ENCODE peak calls at places on chromosomes 13 and 19, in six cellular contexts. One of them, this sample, is unnamed.

GRCh38 chr19:13817615-13818371 is 22.6 kb downstream of the ZSWIM4 start:
- DNase-seq in H1: peak
- DNase-seq in GM12878: no peak
- DNase-seq in SK-N-SH: no peak
- DNase-seq in K562: peak
- DNase-seq in HepG2: no peak
- DNase-seq in this sample: no peak

GRCh38 chr19:47035127-47035494 is 13.3 kb downstream of the TMEM160 start:
- DNase-seq in H1: no peak
- DNase-seq in GM12878: no peak
- DNase-seq in SK-N-SH: peak
- DNase-seq in K562: peak
- DNase-seq in HepG2: no peak
- DNase-seq in this sample: no peak

GRCh38 chr13:27339299-27339698 is 68.7 kb downstream of the RASL11A start:
- DNase-seq in H1: peak
- DNase-seq in GM12878: no peak
- DNase-seq in SK-N-SH: peak
- DNase-seq in K562: peak
- DNase-seq in HepG2: peak
- DNase-seq in this sample: peak

GRCh38 chr13:114010401-114011101 is 36.7 kb upstream of the C13orf46 start:
- DNase-seq in H1: no peak
- DNase-seq in GM12878: no peak
- DNase-seq in SK-N-SH: peak
- DNase-seq in K562: no peak
- DNase-seq in HepG2: no peak
- DNase-seq in this sample: no peak

GRCh38 chr13:75417647-75418046 is 64.3 kb downstream of the TBC1D4 start:
- DNase-seq in H1: no peak
- DNase-seq in GM12878: no peak
- DNase-seq in SK-N-SH: no peak
- DNase-seq in K562: no peak
- DNase-seq in HepG2: no peak
- DNase-seq in this sample: no peak

GRCh38 chr13:32824061-32824460 is 192.2 kb upstream of the KL start:
- DNase-seq in H1: no peak
- DNase-seq in GM12878: no peak
- DNase-seq in SK-N-SH: no peak
- DNase-seq in K562: no peak
- DNase-seq in HepG2: no peak
- DNase-seq in this sample: no peak

GRCh38 chr19:51784922-51785690 is 9.9 kb upstream of the FPR3 start:
- DNase-seq in H1: no peak
- DNase-seq in GM12878: peak
- DNase-seq in SK-N-SH: no peak
- DNase-seq in K562: no peak
- DNase-seq in HepG2: no peak
- DNase-seq in this sample: no peak

GRCh38 chr19:58475714-58476497 is at the start of gene ZNF446:
- DNase-seq in H1: peak
- DNase-seq in GM12878: peak
- DNase-seq in SK-N-SH: peak
- DNase-seq in K562: peak
- DNase-seq in HepG2: peak
- DNase-seq in this sample: peak

GRCh38 chr19:46976845-46977320 is 42.8 kb upstream of the NPAS1 start:
- DNase-seq in H1: no peak
- DNase-seq in GM12878: no peak
- DNase-seq in SK-N-SH: peak
- DNase-seq in K562: peak
- DNase-seq in HepG2: no peak
- DNase-seq in this sample: no peak

GRCh38 chr13:85313761-85314503 is 485.3 kb downstream of the SLITRK6 start:
- DNase-seq in H1: no peak
- DNase-seq in GM12878: no peak
- DNase-seq in SK-N-SH: peak
- DNase-seq in K562: no peak
- DNase-seq in HepG2: no peak
- DNase-seq in this sample: peak

DNA sequence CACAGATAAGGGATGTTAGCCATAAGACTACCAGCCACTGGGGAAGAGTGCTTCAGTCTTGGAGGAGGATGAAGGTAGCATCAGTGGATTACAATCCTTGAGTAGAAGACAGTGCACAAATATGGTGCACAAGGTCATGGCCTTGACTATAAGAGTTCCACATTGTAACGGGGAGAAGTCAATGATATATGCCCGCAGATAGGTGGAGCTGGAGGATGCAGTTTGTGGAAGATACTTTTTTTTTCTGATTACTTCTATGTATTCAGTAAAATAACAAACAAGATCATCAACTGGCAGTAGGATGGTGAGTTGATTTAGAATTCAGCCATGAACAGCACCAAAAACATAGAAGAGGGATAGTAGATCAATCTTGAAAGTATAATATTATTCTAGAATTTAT is 926.8 kb upstream of the MIR17HG start:
- DNase-seq in H1: no peak
- DNase-seq in GM12878: no peak
- DNase-seq in SK-N-SH: no peak
- DNase-seq in K562: no peak
- DNase-seq in HepG2: no peak
- DNase-seq in this sample: no peak
- TF ChIP-seq YY1 in H1: no peak
- TF ChIP-seq YY1 in GM12878: no peak
- TF ChIP-seq YY1 in SK-N-SH: no peak
- TF ChIP-seq YY1 in K562: no peak
- TF ChIP-seq YY1 in HepG2: no peak
- TF ChIP-seq YY1 in this sample: no peak

GRCh38 chr13:44713793-44714469 is 137.8 kb upstream of the TSC22D1 start:
- DNase-seq in H1: no peak
- DNase-seq in GM12878: no peak
- DNase-seq in SK-N-SH: no peak
- DNase-seq in K562: no peak
- DNase-seq in HepG2: peak
- DNase-seq in this sample: peak
- TF ChIP-seq JUND in H1: peak
- TF ChIP-seq JUND in GM12878: no peak
- TF ChIP-seq JUND in SK-N-SH: peak
- TF ChIP-seq JUND in K562: no peak
- TF ChIP-seq JUND in HepG2: no peak
- TF ChIP-seq JUND in this sample: peak

DNA sequence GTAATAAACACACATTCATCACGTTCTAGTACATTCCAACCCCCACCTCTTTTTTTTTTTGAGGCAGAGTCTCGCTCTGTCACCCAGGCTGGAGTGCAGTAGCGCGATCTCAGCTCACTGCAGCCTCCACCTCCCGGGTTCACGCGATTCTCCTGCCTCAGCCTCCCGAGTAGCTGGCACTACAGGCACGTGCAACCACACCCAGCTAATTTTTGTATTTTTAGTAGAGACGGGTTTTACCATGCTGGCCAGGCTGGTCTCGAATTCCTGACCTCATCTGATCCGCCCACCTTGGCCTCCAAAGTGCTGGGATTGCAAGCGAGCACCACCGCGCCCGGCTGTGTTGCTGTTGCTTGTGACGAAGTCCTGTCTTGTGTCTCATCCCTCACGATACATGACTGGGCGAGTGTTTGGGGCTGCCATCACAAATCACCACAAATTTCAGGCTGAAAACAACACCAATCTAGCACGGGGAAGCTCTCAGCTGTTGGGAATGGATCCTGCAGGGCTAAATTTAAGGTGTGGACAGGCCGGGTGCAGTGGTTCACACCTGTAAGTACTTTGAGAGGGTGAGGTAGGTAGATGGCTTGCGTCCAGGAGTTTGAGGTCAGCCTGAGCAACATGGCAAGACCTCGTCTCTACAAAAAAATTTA is 15.7 kb downstream of the MOB3A start:
- DNase-seq in H1: no peak
- DNase-seq in GM12878: no peak
- DNase-seq in SK-N-SH: peak
- DNase-seq in K562: no peak
- DNase-seq in HepG2: no peak
- DNase-seq in this sample: no peak
- H3K4me2 ChIP-seq in H1: no peak
- H3K4me2 ChIP-seq in GM12878: peak
- H3K4me2 ChIP-seq in SK-N-SH: no peak
- H3K4me2 ChIP-seq in K562: no peak
- H3K4me2 ChIP-seq in HepG2: no peak
- H3K4me2 ChIP-seq in this sample: no peak

GRCh38 chr13:29607465-29607864 is 12.0 kb upstream of the SLC7A1 start:
- DNase-seq in H1: no peak
- DNase-seq in GM12878: no peak
- DNase-seq in SK-N-SH: no peak
- DNase-seq in K562: no peak
- DNase-seq in HepG2: no peak
- DNase-seq in this sample: no peak

DNA sequence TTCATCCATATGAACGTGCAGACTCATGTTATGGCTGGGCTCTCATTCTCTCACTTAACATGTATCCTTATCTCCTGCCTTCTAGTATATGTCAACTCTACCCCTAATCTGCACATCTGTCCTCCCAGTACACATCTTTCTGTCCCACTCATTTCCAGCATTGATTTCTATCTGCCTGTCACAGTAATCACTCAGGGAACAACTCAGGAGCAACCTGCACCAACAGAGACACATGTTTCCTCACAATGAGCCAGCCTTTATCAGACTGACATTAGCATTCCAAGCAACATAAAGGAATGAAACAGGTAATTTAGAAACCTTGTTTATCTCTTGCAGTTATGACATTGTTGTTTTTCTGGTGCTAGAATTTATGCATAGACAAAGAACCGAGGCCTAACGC is 17.6 kb upstream of the SLC7A1 start:
- DNase-seq in H1: no peak
- DNase-seq in GM12878: no peak
- DNase-seq in SK-N-SH: no peak
- DNase-seq in K562: no peak
- DNase-seq in HepG2: no peak
- DNase-seq in this sample: no peak
- TF ChIP-seq YY1 in H1: no peak
- TF ChIP-seq YY1 in GM12878: no peak
- TF ChIP-seq YY1 in SK-N-SH: no peak
- TF ChIP-seq YY1 in K562: no peak
- TF ChIP-seq YY1 in HepG2: no peak
- TF ChIP-seq YY1 in this sample: no peak

GRCh38 chr19:34598217-34599155 is 78.5 kb downstream of the SCGB2B2 start:
- DNase-seq in H1: no peak
- DNase-seq in GM12878: no peak
- DNase-seq in SK-N-SH: no peak
- DNase-seq in K562: no peak
- DNase-seq in HepG2: no peak
- DNase-seq in this sample: no peak
- TF ChIP-seq JUND in H1: no peak
- TF ChIP-seq JUND in GM12878: no peak
- TF ChIP-seq JUND in SK-N-SH: no peak
- TF ChIP-seq JUND in K562: no peak
- TF ChIP-seq JUND in HepG2: no peak
- TF ChIP-seq JUND in this sample: no peak

GRCh38 chr13:48817166-48817802 is 158.4 kb upstream of the FNDC3A start:
- DNase-seq in H1: no peak
- DNase-seq in GM12878: no peak
- DNase-seq in SK-N-SH: no peak
- DNase-seq in K562: no peak
- DNase-seq in HepG2: no peak
- DNase-seq in this sample: no peak
- H3K4me2 ChIP-seq in H1: no peak
- H3K4me2 ChIP-seq in GM12878: no peak
- H3K4me2 ChIP-seq in SK-N-SH: peak
- H3K4me2 ChIP-seq in K562: no peak
- H3K4me2 ChIP-seq in HepG2: peak
- H3K4me2 ChIP-seq in this sample: no peak

GRCh38 chr13:100510208-100510997 is 78.2 kb downstream of the GGACT start:
- DNase-seq in H1: no peak
- DNase-seq in GM12878: no peak
- DNase-seq in SK-N-SH: peak
- DNase-seq in K562: no peak
- DNase-seq in HepG2: no peak
- DNase-seq in this sample: no peak

GRCh38 chr13:100508996-100509395 is 79.6 kb downstream of the GGACT start:
- DNase-seq in H1: no peak
- DNase-seq in GM12878: no peak
- DNase-seq in SK-N-SH: no peak
- DNase-seq in K562: no peak
- DNase-seq in HepG2: no peak
- DNase-seq in this sample: no peak

GRCh38 chr13:100506600-100507422 is 81.8 kb downstream of the GGACT start:
- DNase-seq in H1: no peak
- DNase-seq in GM12878: no peak
- DNase-seq in SK-N-SH: no peak
- DNase-seq in K562: no peak
- DNase-seq in HepG2: no peak
- DNase-seq in this sample: no peak

GRCh38 chr13:100508391-100508790 is 80.2 kb downstream of the GGACT start:
- DNase-seq in H1: no peak
- DNase-seq in GM12878: no peak
- DNase-seq in SK-N-SH: no peak
- DNase-seq in K562: no peak
- DNase-seq in HepG2: no peak
- DNase-seq in this sample: no peak

GRCh38 chr13:100506154-100506553 is 82.4 kb downstream of the GGACT start:
- DNase-seq in H1: no peak
- DNase-seq in GM12878: no peak
- DNase-seq in SK-N-SH: no peak
- DNase-seq in K562: no peak
- DNase-seq in HepG2: no peak
- DNase-seq in this sample: no peak
- TF ChIP-seq YY1 in H1: no peak
- TF ChIP-seq YY1 in GM12878: no peak
- TF ChIP-seq YY1 in SK-N-SH: no peak
- TF ChIP-seq YY1 in K562: no peak
- TF ChIP-seq YY1 in HepG2: no peak
- TF ChIP-seq YY1 in this sample: no peak

GRCh38 chr19:38543807-38544568 is 73.8 kb downstream of the MAP4K1 start:
- DNase-seq in H1: no peak
- DNase-seq in GM12878: peak
- DNase-seq in SK-N-SH: peak
- DNase-seq in K562: peak
- DNase-seq in HepG2: peak
- DNase-seq in this sample: peak
- TF ChIP-seq JUND in H1: peak
- TF ChIP-seq JUND in GM12878: peak
- TF ChIP-seq JUND in SK-N-SH: peak
- TF ChIP-seq JUND in K562: peak
- TF ChIP-seq JUND in HepG2: peak
- TF ChIP-seq JUND in this sample: peak

GRCh38 chr19:54436561-54437229 is 12.3 kb upstream of the LENG8 start:
- DNase-seq in H1: no peak
- DNase-seq in GM12878: no peak
- DNase-seq in SK-N-SH: no peak
- DNase-seq in K562: no peak
- DNase-seq in HepG2: no peak
- DNase-seq in this sample: no peak
- H3K4me2 ChIP-seq in H1: peak
- H3K4me2 ChIP-seq in GM12878: no peak
- H3K4me2 ChIP-seq in SK-N-SH: no peak
- H3K4me2 ChIP-seq in K562: no peak
- H3K4me2 ChIP-seq in HepG2: no peak
- H3K4me2 ChIP-seq in this sample: no peak

GRCh38 chr19:5436948-5437306 is 18.3 kb upstream of the ZNRF4 start:
- DNase-seq in H1: no peak
- DNase-seq in GM12878: no peak
- DNase-seq in SK-N-SH: no peak
- DNase-seq in K562: no peak
- DNase-seq in HepG2: no peak
- DNase-seq in this sample: no peak
- TF ChIP-seq YY1 in H1: no peak
- TF ChIP-seq YY1 in GM12878: no peak
- TF ChIP-seq YY1 in SK-N-SH: no peak
- TF ChIP-seq YY1 in K562: no peak
- TF ChIP-seq YY1 in HepG2: no peak
- TF ChIP-seq YY1 in this sample: no peak

This sample was measured in HCT116.